ENCODE peak calls at places on chromosomes 5 and 9, in seven cellular contexts. E, D, Q, O, K, N and I are unnamed samples. For H3K36me3, the result is how much of the 10 kb centered on the place peaks cover.

GRCh38 chr9:136093995-136094881 is 851 bp downstream of the NACC2 start:
- DNase-seq in E (peak), D (peak), Q (peak), O (peak), K (no peak), N (peak), I (no peak)

GRCh38 chr9:17906841-17907779 is 328.2 kb downstream of the SH3GL2 start:
- DNase-seq in E (no peak), D (no peak), Q (no peak), O (no peak), K (peak), N (peak), I (peak)

GRCh38 chr5:24401767-24402166 is 243.0 kb downstream of the CDH10 start:
- DNase-seq in E (no peak), D (peak), Q (peak), O (no peak), K (no peak), N (no peak), I (no peak)

GRCh38 chr5:180801596-180802324 is 846 bp downstream of the MGAT1 start:
- DNase-seq in E (peak), D (no peak), Q (no peak), O (no peak), K (no peak), N (no peak), I (no peak)

GRCh38 chr5:56711191-56711590 is 104.2 kb upstream of the MAP3K1 start:
- DNase-seq in E (no peak), D (peak), Q (peak), O (no peak), K (no peak), N (no peak), I (no peak)

GRCh38 chr9:75148551-75148950 is 60.2 kb downstream of the OSTF1 start:
- DNase-seq in E (no peak), D (peak), Q (peak), O (no peak), K (no peak), N (no peak), I (no peak)

GRCh38 chr5:127030259-127031146 is at the start of gene MARCHF3:
- DNase-seq in E (peak), D (peak), Q (peak), O (peak), K (peak), N (peak), I (peak)

GRCh38 chr5:31469886-31470285 is 62.0 kb downstream of the DROSHA start:
- DNase-seq in E (no peak), D (peak), Q (no peak), O (no peak), K (no peak), N (no peak), I (no peak)

GRCh38 chr5:60487885-60488425 is 212.0 kb downstream of the DEPDC1B start:
- DNase-seq in E (no peak), D (no peak), Q (no peak), O (no peak), K (no peak), N (peak), I (no peak)

GRCh38 chr5:58933891-58934628 is 351.2 kb downstream of the RAB3C start:
- DNase-seq in E (no peak), D (no peak), Q (peak), O (no peak), K (no peak), N (no peak), I (no peak)

GRCh38 chr5:150612405-150612804 is 28.1 kb upstream of the SYNPO start:
- DNase-seq in E (no peak), D (no peak), Q (no peak), O (no peak), K (no peak), N (no peak), I (no peak)

GRCh38 chr9:136016221-136016881 is 55.2 kb upstream of the UBAC1 start:
- DNase-seq in E (no peak), D (no peak), Q (no peak), O (no peak), K (no peak), N (no peak), I (no peak)

DNA sequence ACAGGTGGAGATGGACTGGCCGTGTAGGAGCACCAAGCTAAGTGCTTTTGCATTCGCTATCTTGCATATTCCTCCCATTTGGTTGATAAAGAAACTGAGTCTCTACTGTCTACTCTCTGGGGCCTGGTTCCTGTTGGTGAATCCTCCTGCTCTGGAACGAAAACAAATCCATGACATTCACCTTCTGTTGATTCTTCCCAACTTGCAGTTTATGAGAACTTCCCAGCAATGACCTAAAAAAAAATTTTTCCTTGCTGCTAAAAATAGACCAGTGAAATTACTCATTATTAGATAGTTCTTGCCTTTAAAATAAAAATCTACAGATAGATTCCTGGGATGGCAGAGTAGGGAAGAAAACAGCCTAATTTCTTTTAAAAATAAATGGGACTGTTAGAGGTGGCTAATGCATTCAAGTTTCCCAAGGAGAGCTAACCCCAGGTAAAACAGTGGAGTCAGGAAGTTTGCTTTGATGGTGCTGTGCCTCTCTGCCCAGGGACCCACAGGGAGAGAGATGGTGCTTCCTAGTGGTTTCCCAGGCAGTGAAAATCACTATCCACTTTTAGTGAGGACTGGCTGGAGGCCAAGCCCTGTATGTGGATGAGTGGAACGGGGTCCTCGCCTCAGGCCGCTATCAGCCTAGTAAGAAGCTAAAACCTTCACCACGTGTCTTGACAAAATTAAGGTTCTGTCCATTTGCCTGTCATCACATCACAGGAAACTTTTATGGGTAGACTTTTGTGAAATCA is 68.4 kb upstream of the NR3C1 start:
- DNase-seq in E (no peak), D (peak), Q (no peak), O (no peak), K (no peak), N (no peak), I (no peak)
- H3K4me3 ChIP-seq in E (no peak), D (no peak), Q (no peak), O (no peak), K (no peak), N (no peak), I (no peak)

GRCh38 chr9:36147441-36148175 is 11.1 kb downstream of the GLIPR2 start:
- DNase-seq in E (peak), D (no peak), Q (no peak), O (no peak), K (no peak), N (no peak), I (no peak)
- H3K36me3 ChIP-seq in E (under half), D (under half), Q (under half), O (under half), K (under half), N (under half), I (under half)

GRCh38 chr9:131959056-131959455 is 120.6 kb downstream of the MED27 start:
- DNase-seq in E (no peak), D (no peak), Q (no peak), O (no peak), K (no peak), N (no peak), I (no peak)

GRCh38 chr9:131950487-131950886 is 129.2 kb downstream of the MED27 start:
- DNase-seq in E (no peak), D (no peak), Q (no peak), O (no peak), K (no peak), N (no peak), I (no peak)

GRCh38 chr9:131951155-131951554 is 128.5 kb downstream of the MED27 start:
- DNase-seq in E (no peak), D (no peak), Q (no peak), O (no peak), K (no peak), N (no peak), I (no peak)

GRCh38 chr9:131951905-131952304 is 127.8 kb downstream of the MED27 start:
- DNase-seq in E (no peak), D (peak), Q (no peak), O (peak), K (no peak), N (no peak), I (no peak)

DNA sequence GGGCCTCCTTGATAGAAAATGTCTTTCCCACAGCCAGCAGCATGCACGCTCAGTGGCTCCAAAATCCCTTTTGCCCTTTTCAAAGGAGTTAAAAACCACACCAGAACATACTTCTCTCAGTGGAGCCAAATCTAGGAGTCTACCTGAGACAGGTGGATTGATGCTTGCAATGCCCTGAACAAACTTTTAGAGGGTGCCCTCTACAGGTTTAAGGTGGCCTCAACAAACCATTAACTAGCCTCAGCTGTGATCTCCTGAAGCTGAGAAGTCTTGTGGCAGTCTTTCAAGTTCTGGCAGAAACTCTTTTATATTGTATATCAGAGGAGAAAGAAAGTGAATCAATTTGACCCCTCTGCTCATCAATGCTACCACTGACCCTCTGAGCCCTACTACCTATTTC is 125.4 kb downstream of the MED27 start:
- DNase-seq in E (no peak), D (no peak), Q (peak), O (no peak), K (peak), N (no peak), I (no peak)
- TF ChIP-seq CTCF in E (no peak), D (no peak), Q (peak), O (no peak), K (peak), N (no peak), I (peak)

DNA sequence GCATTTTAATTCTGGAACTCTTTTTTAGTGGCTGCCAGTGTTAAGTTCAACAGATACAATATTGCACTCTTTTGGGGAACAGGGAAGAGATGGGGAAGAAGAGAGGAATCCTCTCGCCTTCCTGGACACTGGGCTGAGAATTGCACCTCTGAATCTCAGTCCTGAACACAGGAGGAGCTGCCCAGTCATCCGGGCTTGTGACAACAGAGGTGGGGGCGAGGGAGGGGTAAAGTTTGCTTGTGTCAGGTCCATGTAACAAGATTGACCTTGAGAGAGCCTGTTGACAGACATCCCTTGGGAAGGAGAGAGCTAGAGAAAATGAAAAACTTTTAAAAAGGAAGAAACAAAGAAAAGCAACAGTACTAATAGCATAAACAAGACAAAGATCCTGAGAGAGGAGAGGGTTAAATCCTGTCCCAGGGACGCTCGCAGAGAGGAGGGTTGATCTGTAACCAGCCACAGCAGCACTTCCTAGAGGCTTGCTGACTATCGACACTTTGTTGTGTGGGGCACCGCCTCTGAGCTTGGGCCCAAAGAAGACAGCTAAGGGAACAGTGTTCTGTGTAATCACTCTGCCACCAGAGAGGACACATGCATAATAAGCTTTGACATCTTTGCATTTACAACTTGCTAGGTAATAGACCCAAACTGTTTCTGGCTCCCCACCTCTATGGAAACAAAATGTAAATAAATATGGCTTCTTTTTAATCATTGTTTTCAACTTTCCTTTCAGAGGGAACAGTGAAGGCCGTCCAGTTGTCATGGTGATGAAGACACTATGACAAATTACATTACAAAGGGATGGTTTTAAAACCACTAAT is 363.7 kb downstream of the CSNK1G3 start:
- DNase-seq in E (no peak), D (no peak), Q (no peak), O (no peak), K (peak), N (no peak), I (no peak)
- H3K4me3 ChIP-seq in E (no peak), D (no peak), Q (no peak), O (no peak), K (peak), N (no peak), I (no peak)